ENCODE peak calls at places on chromosomes 16 and 17, in eight cellular contexts. G is HepG2, L is spleen, D is stomach, P is SK-N-MC, N is SK-N-SH, F is esophagus muscularis mucosa, E is upper lobe of left lung. Q is an unnamed sample.

GRCh38 chr17:43832168-43832975 is 574 bp downstream of the MPP3 start:
- DNase-seq in G (peak; percentile 21), N (peak; percentile 90), P (no peak), L (peak; percentile 72), E (peak; percentile 64), F (no peak), D (peak; percentile 69), Q (peak; percentile 10)

GRCh38 chr17:40903129-40903847 is 18.2 kb upstream of the KRT20 start:
- DNase-seq in E (no peak), F (no peak), D (peak; percentile 36), L (no peak), N (no peak), P (no peak), G (peak; percentile 82), Q (peak; percentile 76)

GRCh38 chr17:76529224-76529642 is 8.3 kb downstream of the CYGB start:
- DNase-seq in E (peak; percentile 74), L (no peak), D (peak; percentile 48), P (no peak), N (peak; percentile 83), F (no peak), G (no peak), Q (peak; percentile 67)

GRCh38 chr17:68909066-68909465 is 46.1 kb downstream of the ABCA8 start:
- DNase-seq in E (peak; percentile 58), P (peak; percentile 35), D (no peak), N (no peak), G (peak; percentile 16), F (no peak), L (no peak), Q (peak; percentile 38)

GRCh38 chr17:60729854-60730253 is 52.2 kb downstream of the BCAS3 start:
- DNase-seq in L (no peak), G (peak; percentile 94), N (no peak), F (no peak), E (no peak), P (no peak), D (no peak), Q (no peak)

GRCh38 chr17:22469941-22470340 is 777.6 kb downstream of the KCNJ18 start:
- DNase-seq in G (no peak), L (no peak), E (no peak), N (no peak), D (no peak), P (no peak), F (no peak), Q (no peak)

GRCh38 chr16:46859719-46860152 is 24.4 kb upstream of the GPT2 start:
- DNase-seq in F (no peak), P (no peak), L (peak; percentile 31), N (no peak), G (peak; percentile 82), E (peak; percentile 26), D (peak; percentile 56), Q (no peak)

GRCh38 chr17:30701498-30701989 is 122.9 kb downstream of the CRLF3 start:
- DNase-seq in F (no peak), E (no peak), N (no peak), G (no peak), L (no peak), P (no peak), D (no peak), Q (no peak)

GRCh38 chr17:63095879-63096278 is 129.8 kb downstream of the TANC2 start:
- DNase-seq in G (no peak), D (no peak), N (no peak), L (no peak), E (no peak), P (no peak), F (no peak), Q (no peak)

GRCh38 chr17:75822119-75822799 is 21.9 kb downstream of the UNC13D start:
- DNase-seq in D (peak; percentile 88), E (no peak), G (no peak), L (no peak), P (no peak), N (peak; percentile 71), F (no peak), Q (peak; percentile 62)

GRCh38 chr16:10752843-10753523 is 9.3 kb downstream of the NUBP1 start:
- DNase-seq in F (no peak), L (peak; percentile 84), P (no peak), D (peak; percentile 31), E (peak; percentile 62), G (no peak), N (no peak), Q (no peak)

GRCh38 chr17:77959926-77960521 is 1.5 kb downstream of the TNRC6C start:
- DNase-seq in F (peak; percentile 88), E (no peak), L (no peak), D (no peak), N (peak; percentile 55), P (no peak), G (no peak), Q (no peak)

GRCh38 chr17:73027130-73027741 is 65.3 kb downstream of the SLC39A11 start:
- DNase-seq in P (no peak), D (no peak), G (no peak), N (no peak), L (no peak), E (no peak), F (no peak), Q (no peak)

DNA sequence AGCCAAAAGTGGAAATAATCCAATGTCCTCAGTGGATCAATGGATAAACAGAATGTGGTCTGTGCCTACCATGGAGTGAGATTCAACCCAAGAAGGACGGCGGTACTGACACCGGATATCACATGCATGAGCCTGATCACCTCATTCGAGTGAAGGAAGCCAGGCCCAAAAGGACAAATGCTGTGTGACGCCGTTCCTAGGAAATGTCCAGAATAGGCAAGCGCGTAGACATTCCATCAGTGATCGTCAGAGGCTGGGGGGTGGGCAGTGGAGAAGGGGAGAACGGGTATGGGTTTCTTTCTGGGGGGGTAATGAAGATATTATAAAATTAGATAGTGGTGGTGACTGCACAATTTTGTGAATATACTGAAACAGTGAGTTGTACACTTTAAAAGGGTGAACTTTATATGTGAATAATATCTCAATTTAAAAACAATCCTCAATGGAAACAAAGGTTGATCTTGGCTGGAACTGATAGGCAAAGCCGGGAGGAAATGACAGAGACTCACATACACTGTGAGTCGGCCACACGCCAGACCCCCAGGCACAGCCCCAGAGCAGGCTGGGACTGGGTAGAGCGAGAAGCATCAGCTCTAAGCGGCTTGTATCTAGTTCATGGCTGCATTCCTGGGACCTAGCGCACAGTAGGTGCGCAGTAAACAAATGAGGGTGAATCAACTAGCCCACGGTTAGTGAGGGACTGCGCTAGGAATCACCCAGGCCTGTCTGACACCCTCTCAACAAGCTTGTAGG is 3.5 kb downstream of the DBNDD1 start:
- DNase-seq in N (no peak), G (no peak), P (no peak), L (no peak), D (no peak), E (no peak), F (no peak), Q (no peak)
- H3K36me3 ChIP-seq in N (no peaks in the 10 kb centered on the region), G (no peaks in the 10 kb centered on the region), P (no peaks in the 10 kb centered on the region), L (no peaks in the 10 kb centered on the region), D (no peaks in the 10 kb centered on the region), E (no peaks in the 10 kb centered on the region), F (no peaks in the 10 kb centered on the region), Q (no peaks in the 10 kb centered on the region)

GRCh38 chr17:46935658-46936266 is 12.8 kb downstream of the GOSR2 start:
- DNase-seq in P (no peak), N (no peak), D (peak; percentile 43), E (peak; percentile 26), G (no peak), F (no peak), L (no peak), Q (no peak)
- TF ChIP-seq POLR2AphosphoS5 in P (no peak), N (no peak), D (peak; percentile 38), E (no peak), G (no peak), F (no peak), L (peak; percentile 59), Q (no peak)

GRCh38 chr16:89219365-89219764 is 1.9 kb downstream of the ZNF778 start:
- DNase-seq in N (no peak), P (no peak), E (no peak), G (no peak), F (no peak), L (no peak), D (no peak), Q (no peak)

GRCh38 chr16:89230210-89230609 is 12.7 kb downstream of the ZNF778 start:
- DNase-seq in L (no peak), D (no peak), F (no peak), P (no peak), N (no peak), G (no peak), E (no peak), Q (no peak)

GRCh38 chr16:89221604-89222003 is 4.1 kb downstream of the ZNF778 start:
- DNase-seq in E (no peak), N (no peak), P (no peak), L (no peak), G (no peak), D (no peak), F (no peak), Q (no peak)

GRCh38 chr16:89222931-89223330 is 5.4 kb downstream of the ZNF778 start:
- DNase-seq in E (no peak), F (no peak), G (no peak), N (no peak), P (no peak), D (no peak), L (no peak), Q (no peak)

DNA sequence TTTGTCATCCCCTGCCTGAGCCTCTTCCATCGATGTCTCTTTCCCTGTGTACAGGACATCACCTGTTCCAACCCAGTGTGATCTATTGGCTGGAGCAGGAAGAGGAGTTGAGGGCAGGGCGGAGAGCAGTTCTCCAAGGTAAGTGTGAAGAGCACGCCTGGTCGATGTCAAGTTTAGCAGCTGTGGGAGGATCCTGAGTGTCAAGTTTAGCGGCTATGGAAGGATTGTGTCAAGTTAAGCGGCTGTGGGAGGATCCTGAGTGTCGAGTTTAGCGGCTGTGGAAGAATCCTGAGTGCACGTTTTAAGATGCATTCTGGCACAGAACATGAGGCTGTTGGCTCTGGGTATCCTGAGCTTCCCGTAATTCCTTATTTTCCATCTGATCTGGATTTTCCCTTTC is 7.2 kb downstream of the ZNF778 start:
- DNase-seq in G (no peak), L (no peak), D (no peak), F (no peak), E (no peak), N (no peak), P (no peak), Q (no peak)
- H3K36me3 ChIP-seq in G (peaks cover 62% of the 10 kb centered on the region), L (peaks cover 91% of the 10 kb centered on the region), D (peaks cover 99% of the 10 kb centered on the region), F (peaks cover 89% of the 10 kb centered on the region), E (peaks cover 63% of the 10 kb centered on the region), N (peaks cover 51% of the 10 kb centered on the region), P (peaks cover 20% of the 10 kb centered on the region), Q (peaks cover 18% of the 10 kb centered on the region)

DNA sequence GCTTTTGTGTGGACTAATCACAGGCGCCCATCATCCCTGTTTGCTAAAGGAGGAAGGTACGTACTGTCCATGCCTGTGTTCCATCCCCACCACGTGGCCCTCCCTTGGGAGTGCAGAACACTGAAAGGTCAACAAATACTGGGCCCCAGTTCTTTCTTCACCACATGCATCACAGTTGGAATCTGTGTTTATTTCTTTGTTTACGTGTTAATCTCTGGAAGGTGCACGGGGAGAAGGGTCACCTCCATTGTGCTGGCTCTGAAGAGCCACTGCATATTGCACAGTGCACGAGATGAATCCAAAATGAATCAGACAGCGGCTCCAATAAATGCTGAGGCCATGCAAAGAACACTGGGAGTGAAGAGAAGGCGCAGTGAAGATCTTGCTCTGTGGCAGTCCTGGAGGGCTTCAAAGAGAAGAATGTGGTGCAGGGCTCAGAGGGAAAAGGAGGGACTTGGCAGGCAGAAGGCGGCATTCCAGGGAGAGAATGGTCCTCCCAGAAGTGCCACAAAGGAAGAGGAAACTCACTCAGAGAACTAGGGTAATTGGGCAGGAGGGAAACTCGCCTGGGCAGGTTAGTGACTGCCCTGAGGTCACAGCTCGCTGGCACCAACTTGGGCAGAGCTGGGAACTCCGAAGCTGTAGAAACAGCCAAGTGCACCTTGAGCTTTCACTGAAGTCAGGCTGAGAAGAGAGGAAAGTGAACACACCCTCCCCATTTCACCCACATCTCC is 3.7 kb downstream of the RPH3AL start:
- DNase-seq in L (peak; percentile 45), G (peak; percentile 81), P (no peak), D (peak; percentile 85), E (peak; percentile 67), F (no peak), N (no peak), Q (peak; percentile 76)
- TF ChIP-seq POLR2AphosphoS5 in L (peak; percentile 50), G (no peak), P (no peak), D (peak; percentile 54), E (peak; percentile 42), F (peak; percentile 23), N (no peak), Q (peak; percentile 90)